ENCODE peak calls at places on chromosomes 2 and 18, in four cellular contexts. One of them, this sample, is unnamed.

GRCh38 chr2:236290742-236291425 is 26.7 kb upstream of the ASB18 start:
- DNase-seq in IMR-90: no peak
- DNase-seq in HCT116: no peak
- DNase-seq in uterus: no peak
- DNase-seq in this sample: no peak

GRCh38 chr2:43133708-43134570 is 92.5 kb downstream of the ZFP36L2 start:
- DNase-seq in uterus: no peak
- DNase-seq in IMR-90: no peak
- DNase-seq in HCT116: no peak
- DNase-seq in this sample: peak

GRCh38 chr2:18194161-18194560 is 315.7 kb downstream of the KCNS3 start:
- DNase-seq in HCT116: no peak
- DNase-seq in uterus: no peak
- DNase-seq in IMR-90: no peak
- DNase-seq in this sample: no peak

GRCh38 chr2:88247531-88247930 is 77.4 kb downstream of the THNSL2 start:
- DNase-seq in HCT116: no peak
- DNase-seq in uterus: no peak
- DNase-seq in IMR-90: no peak
- DNase-seq in this sample: no peak

GRCh38 chr2:206642075-206643025 is at the start of gene FAM237A:
- DNase-seq in HCT116: peak
- DNase-seq in IMR-90: peak
- DNase-seq in uterus: no peak
- DNase-seq in this sample: peak

GRCh38 chr2:141911485-141912066 is 219.2 kb downstream of the LRP1B start:
- DNase-seq in uterus: no peak
- DNase-seq in IMR-90: peak
- DNase-seq in HCT116: peak
- DNase-seq in this sample: peak

GRCh38 chr2:42942214-42942989 is 150.0 kb upstream of the HAAO start:
- DNase-seq in IMR-90: no peak
- DNase-seq in HCT116: no peak
- DNase-seq in uterus: no peak
- DNase-seq in this sample: no peak

GRCh38 chr2:101467306-101467705 is 7.6 kb downstream of the RFX8 start:
- DNase-seq in uterus: no peak
- DNase-seq in HCT116: no peak
- DNase-seq in IMR-90: peak
- DNase-seq in this sample: no peak

GRCh38 chr2:64052468-64053241 is 33.4 kb upstream of the VPS54 start:
- DNase-seq in uterus: no peak
- DNase-seq in HCT116: no peak
- DNase-seq in IMR-90: peak
- DNase-seq in this sample: no peak

GRCh38 chr2:14074691-14075090 is 557.8 kb upstream of the LRATD1 start:
- DNase-seq in HCT116: no peak
- DNase-seq in IMR-90: no peak
- DNase-seq in uterus: no peak
- DNase-seq in this sample: no peak

GRCh38 chr18:58887613-58887963 is 22.9 kb downstream of the ZNF532 start:
- DNase-seq in IMR-90: no peak
- DNase-seq in HCT116: no peak
- DNase-seq in uterus: peak
- DNase-seq in this sample: no peak

GRCh38 chr2:18993756-18994155 is 364.7 kb downstream of the OSR1 start:
- DNase-seq in uterus: no peak
- DNase-seq in HCT116: no peak
- DNase-seq in IMR-90: no peak
- DNase-seq in this sample: no peak

GRCh38 chr18:9930299-9930884 is 16.6 kb downstream of the VAPA start:
- DNase-seq in uterus: no peak
- DNase-seq in HCT116: no peak
- DNase-seq in IMR-90: no peak
- DNase-seq in this sample: no peak

GRCh38 chr2:39666489-39667141 is 898 bp downstream of the TMEM178A start:
- DNase-seq in uterus: no peak
- DNase-seq in IMR-90: no peak
- DNase-seq in HCT116: no peak
- DNase-seq in this sample: no peak

GRCh38 chr18:3526421-3527354 is 76.7 kb downstream of the TGIF1 start:
- DNase-seq in IMR-90: peak
- DNase-seq in uterus: no peak
- DNase-seq in HCT116: no peak
- DNase-seq in this sample: no peak

GRCh38 chr2:55992465-55992864 is 68.9 kb upstream of the EFEMP1 start:
- DNase-seq in IMR-90: peak
- DNase-seq in HCT116: no peak
- DNase-seq in uterus: peak
- DNase-seq in this sample: no peak

GRCh38 chr2:129793326-129793955 is 186.0 kb upstream of the RAB6C start:
- DNase-seq in IMR-90: no peak
- DNase-seq in uterus: no peak
- DNase-seq in HCT116: no peak
- DNase-seq in this sample: no peak

DNA sequence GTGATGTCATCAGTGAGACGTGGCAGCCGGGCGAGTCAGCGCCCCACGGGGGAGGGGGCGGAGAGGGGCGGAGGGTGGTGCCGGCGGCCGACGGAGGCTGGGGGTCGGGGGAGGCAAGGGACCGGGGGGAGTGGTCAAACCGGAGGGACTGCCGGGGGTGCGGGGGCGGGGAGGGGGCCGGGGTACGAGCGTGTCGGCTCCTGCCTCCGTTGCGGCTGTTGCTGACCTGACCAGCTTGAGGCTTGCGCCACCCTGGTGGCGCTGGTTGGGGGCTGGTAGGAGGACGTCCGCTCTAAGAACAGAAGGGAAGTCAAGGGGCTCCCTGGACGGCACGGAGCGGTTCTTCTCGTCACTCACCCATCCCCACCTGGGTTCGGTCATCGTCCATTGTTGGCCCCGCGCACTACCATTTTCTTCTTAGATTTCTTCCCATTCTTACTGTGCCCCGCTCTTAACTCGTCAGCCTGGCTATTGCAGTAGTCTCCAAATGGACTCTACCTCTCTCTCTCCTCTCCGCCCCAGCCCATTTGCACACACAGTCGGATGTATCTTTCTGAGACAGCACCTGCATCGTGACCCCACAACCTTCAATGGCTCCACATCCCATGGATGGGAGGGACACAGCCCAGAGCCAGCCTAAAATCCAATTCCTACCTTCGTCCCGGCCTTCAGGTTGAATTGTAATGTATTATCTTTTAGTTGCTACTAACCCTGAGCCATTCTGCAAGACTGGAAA is 702 bp upstream of the RAB1A start:
- DNase-seq in uterus: no peak
- DNase-seq in IMR-90: no peak
- DNase-seq in HCT116: no peak
- DNase-seq in this sample: no peak
- TF ChIP-seq POLR2A in uterus: no peak
- TF ChIP-seq POLR2A in IMR-90: peak
- TF ChIP-seq POLR2A in HCT116: no peak
- TF ChIP-seq POLR2A in this sample: peak

GRCh38 chr2:72146357-72147302 is 1.0 kb downstream of the CYP26B1 start:
- DNase-seq in IMR-90: no peak
- DNase-seq in HCT116: no peak
- DNase-seq in uterus: peak
- DNase-seq in this sample: peak

GRCh38 chr2:72148391-72148974 is 821 bp upstream of the CYP26B1 start:
- DNase-seq in IMR-90: no peak
- DNase-seq in HCT116: no peak
- DNase-seq in uterus: peak
- DNase-seq in this sample: peak

GRCh38 chr2:72147303-72147970 is at the start of gene CYP26B1:
- DNase-seq in HCT116: no peak
- DNase-seq in IMR-90: no peak
- DNase-seq in uterus: peak
- DNase-seq in this sample: peak

GRCh38 chr2:72148975-72149555 is 1.4 kb upstream of the CYP26B1 start:
- DNase-seq in IMR-90: peak
- DNase-seq in uterus: peak
- DNase-seq in HCT116: no peak
- DNase-seq in this sample: no peak

DNA sequence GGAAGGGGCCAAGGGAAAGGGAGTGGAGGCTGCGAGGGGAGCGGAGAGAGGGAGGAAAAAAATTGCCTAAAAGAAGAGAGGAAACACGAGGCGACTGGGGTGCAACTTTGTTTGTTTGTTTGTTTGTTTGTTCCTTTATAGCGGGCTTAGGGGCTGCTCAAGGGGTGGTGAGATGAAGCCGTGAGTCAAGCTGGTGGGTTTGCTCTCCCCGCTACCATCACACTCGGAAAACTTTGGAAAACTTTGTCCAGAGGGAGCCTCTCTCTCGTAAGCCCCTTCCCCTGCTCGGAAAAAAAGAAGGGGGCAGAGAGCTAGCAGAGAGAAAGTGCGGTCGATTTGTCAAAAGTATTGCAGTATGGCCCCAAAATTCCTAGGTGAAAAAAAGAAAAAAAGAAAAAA is 308 bp upstream of the CYP26B1 start:
- DNase-seq in uterus: no peak
- DNase-seq in IMR-90: no peak
- DNase-seq in HCT116: no peak
- DNase-seq in this sample: no peak
- H3K4me3 ChIP-seq in uterus: no peak
- H3K4me3 ChIP-seq in IMR-90: no peak
- H3K4me3 ChIP-seq in HCT116: peak
- H3K4me3 ChIP-seq in this sample: peak

GRCh38 chr2:127108090-127108523 is 1.2 kb upstream of the BIN1 start:
- DNase-seq in uterus: peak
- DNase-seq in IMR-90: no peak
- DNase-seq in HCT116: no peak
- DNase-seq in this sample: no peak

GRCh38 chr2:127107622-127107999 is 657 bp upstream of the BIN1 start:
- DNase-seq in uterus: no peak
- DNase-seq in HCT116: peak
- DNase-seq in IMR-90: no peak
- DNase-seq in this sample: no peak

GRCh38 chr2:127105656-127106456 is 1.1 kb downstream of the BIN1 start:
- DNase-seq in uterus: peak
- DNase-seq in IMR-90: peak
- DNase-seq in HCT116: no peak
- DNase-seq in this sample: no peak

GRCh38 chr2:127106457-127106997 is 427 bp downstream of the BIN1 start:
- DNase-seq in uterus: peak
- DNase-seq in IMR-90: peak
- DNase-seq in HCT116: no peak
- DNase-seq in this sample: peak

GRCh38 chr2:127106998-127107621 is at the start of gene BIN1:
- DNase-seq in IMR-90: peak
- DNase-seq in HCT116: peak
- DNase-seq in uterus: peak
- DNase-seq in this sample: peak
- TF ChIP-seq POLR2A in IMR-90: peak
- TF ChIP-seq POLR2A in HCT116: no peak
- TF ChIP-seq POLR2A in uterus: peak
- TF ChIP-seq POLR2A in this sample: peak

DNA sequence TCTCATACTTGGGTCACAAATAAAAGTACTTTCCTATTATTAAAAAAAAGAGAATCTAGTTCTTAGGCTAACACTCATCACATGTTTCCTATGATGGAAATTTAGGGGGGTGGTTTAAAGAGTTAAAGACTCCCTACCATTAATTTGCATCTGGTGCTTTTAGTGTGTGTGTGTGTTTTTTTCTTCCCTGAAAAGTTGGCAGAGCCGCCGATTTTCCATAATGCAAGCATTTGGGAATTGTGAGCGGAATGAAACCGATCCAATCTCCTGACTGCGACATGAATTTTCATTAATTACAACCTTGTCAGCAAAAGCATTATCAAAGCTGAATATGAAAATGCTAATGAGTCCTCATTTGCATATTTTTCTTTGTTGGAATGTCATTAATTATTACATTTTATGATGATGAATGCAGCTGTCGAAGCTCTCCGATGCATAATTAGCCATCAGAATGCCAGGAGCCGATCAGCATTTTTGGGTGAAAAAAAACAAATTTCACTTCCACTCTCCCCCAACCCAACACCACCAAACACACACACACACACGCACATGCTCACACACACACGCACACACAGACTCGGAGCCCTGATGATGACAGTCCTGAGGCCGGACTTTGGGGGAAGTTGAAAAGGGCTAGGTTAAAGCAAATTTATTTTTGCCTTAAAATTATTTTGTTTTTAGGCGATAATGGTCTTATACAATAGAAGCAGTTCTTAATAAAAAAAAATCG is 165.4 kb downstream of the TCF4 start:
- DNase-seq in IMR-90: peak
- DNase-seq in HCT116: no peak
- DNase-seq in uterus: peak
- DNase-seq in this sample: no peak
- H3K4me3 ChIP-seq in IMR-90: peak
- H3K4me3 ChIP-seq in HCT116: no peak
- H3K4me3 ChIP-seq in uterus: peak
- H3K4me3 ChIP-seq in this sample: no peak

DNA sequence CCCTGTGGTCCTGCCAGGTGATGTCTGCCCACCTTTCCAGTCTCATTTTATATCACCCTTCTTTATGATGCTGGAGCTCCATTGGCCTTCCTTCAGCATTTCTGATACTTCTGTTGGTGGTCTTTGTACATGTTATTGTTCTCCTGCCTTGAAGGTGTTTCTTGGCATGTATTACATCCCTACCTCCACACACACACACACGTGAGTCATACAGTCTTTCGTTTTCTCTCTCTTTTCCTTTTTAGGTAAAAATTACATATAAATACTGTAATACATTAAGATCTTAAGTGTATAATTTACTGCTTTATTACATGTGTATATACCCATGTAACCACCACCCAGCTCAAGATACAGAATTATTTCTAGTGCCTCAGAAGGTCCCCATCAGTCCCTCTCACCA is 10.2 kb upstream of the ADGRF3 start:
- DNase-seq in IMR-90: peak
- DNase-seq in HCT116: no peak
- DNase-seq in uterus: no peak
- DNase-seq in this sample: no peak
- TF ChIP-seq POLR2A in IMR-90: no peak
- TF ChIP-seq POLR2A in HCT116: no peak
- TF ChIP-seq POLR2A in uterus: no peak
- TF ChIP-seq POLR2A in this sample: no peak

DNA sequence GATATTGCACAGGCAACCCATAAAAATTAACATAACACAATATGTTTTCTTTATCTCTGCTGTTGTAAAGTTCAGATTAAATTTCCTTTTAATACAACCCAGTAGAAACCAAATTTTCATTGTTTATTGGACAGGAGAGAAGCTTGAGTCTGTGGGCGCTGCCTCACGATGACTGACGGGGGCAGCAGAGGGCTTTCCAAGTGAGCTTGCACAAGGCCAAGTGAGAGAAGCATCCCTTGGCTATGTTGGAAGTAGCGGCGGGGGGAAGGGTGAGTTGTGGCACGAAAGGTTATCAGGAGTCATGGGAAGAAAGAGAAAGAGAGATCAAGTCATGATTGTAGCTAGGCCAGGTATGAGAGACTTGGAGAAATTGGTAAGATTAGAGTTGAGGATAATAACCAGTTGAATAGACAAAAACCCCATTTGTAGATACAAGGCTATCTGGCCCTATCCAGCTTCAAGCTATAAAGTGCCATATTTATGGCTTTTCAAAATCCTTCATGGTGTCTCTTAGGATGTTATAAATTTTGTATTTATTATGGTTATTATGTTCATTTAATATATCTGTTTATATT is 413.7 kb upstream of the FAM98A start:
- DNase-seq in HCT116: peak
- DNase-seq in IMR-90: peak
- DNase-seq in uterus: peak
- DNase-seq in this sample: peak
- H3K4me3 ChIP-seq in HCT116: no peak
- H3K4me3 ChIP-seq in IMR-90: no peak
- H3K4me3 ChIP-seq in uterus: no peak
- H3K4me3 ChIP-seq in this sample: no peak

This sample was measured in right lobe of liver.